ENCODE peak calls at places on chromosomes 3 and 15, in six cellular contexts. E is cardiac fibroblast; B is type B pancreatic cell; C is CD8-positive, alpha-beta T cell; S is psoas muscle; Y is OCI-LY7. Z is an unnamed sample.

GRCh38 chr15:39388118-39388517 is 192.8 kb upstream of the THBS1 start:
- DNase-seq in Y (no peak), B (no peak), C (no peak), E (no peak), S (no peak), Z (no peak)

GRCh38 chr3:161275919-161276318 is 54.8 kb downstream of the NMD3 start:
- DNase-seq in B (no peak), Y (no peak), S (no peak), C (no peak), E (no peak), Z (no peak)

GRCh38 chr3:161920196-161920595 is 423.6 kb downstream of the OTOL1 start:
- DNase-seq in Y (no peak), E (no peak), B (no peak), C (no peak), S (no peak), Z (no peak)

GRCh38 chr3:71139501-71139900 is 444.0 kb downstream of the FOXP1 start:
- DNase-seq in E (no peak), B (no peak), S (no peak), Y (no peak), C (no peak), Z (no peak)

GRCh38 chr3:158659454-158660237 is 12.8 kb downstream of the LXN start:
- DNase-seq in S (no peak), E (peak; percentile 83), B (no peak), C (no peak), Y (peak; percentile 51), Z (no peak)

GRCh38 chr3:185724761-185725160 is 100.1 kb downstream of the IGF2BP2 start:
- DNase-seq in Y (no peak), C (no peak), S (no peak), B (no peak), E (peak; percentile 64), Z (no peak)

GRCh38 chr3:187066228-187066995 is 72.9 kb downstream of the RPL39L start:
- DNase-seq in S (no peak), E (peak; percentile 58), C (peak; percentile 15), B (no peak), Y (peak; percentile 94), Z (no peak)

GRCh38 chr15:31476411-31476810 is 149.8 kb downstream of the KLF13 start:
- DNase-seq in B (no peak), Y (no peak), S (no peak), C (no peak), E (no peak), Z (peak; percentile 69)

GRCh38 chr3:105584351-105584790 is 217.7 kb downstream of the ALCAM start:
- DNase-seq in C (no peak), B (no peak), S (no peak), Y (no peak), E (no peak), Z (no peak)

GRCh38 chr3:105965384-105965783 is 96.6 kb upstream of the CBLB start:
- DNase-seq in C (no peak), E (peak; percentile 89), Y (no peak), B (no peak), S (no peak), Z (no peak)

GRCh38 chr3:189937302-189938255 is 183.1 kb downstream of the P3H2 start:
- DNase-seq in S (no peak), E (peak; percentile 70), C (no peak), Y (no peak), B (no peak), Z (no peak)

GRCh38 chr3:11132861-11133260 is 21.4 kb upstream of the HRH1 start:
- DNase-seq in S (no peak), E (no peak), B (peak; percentile 22), Y (no peak), C (no peak), Z (peak; percentile 48)

GRCh38 chr3:89851974-89852621 is 744.7 kb downstream of the EPHA3 start:
- DNase-seq in S (no peak), Y (peak; percentile 2), E (peak; percentile 68), B (peak; percentile 79), C (no peak), Z (no peak)

GRCh38 chr15:40114218-40114617 is 5.5 kb upstream of the BMF start:
- DNase-seq in C (no peak), B (no peak), Y (peak; percentile 65), E (no peak), S (no peak), Z (no peak)

GRCh38 chr3:78969483-78969882 is 798.3 kb downstream of the ROBO1 start:
- DNase-seq in B (no peak), E (peak; percentile 72), Y (no peak), C (no peak), S (no peak), Z (no peak)

GRCh38 chr3:14110699-14111098 is 14.0 kb downstream of the CHCHD4 start:
- DNase-seq in B (no peak), Y (no peak), C (no peak), S (no peak), E (no peak), Z (no peak)

GRCh38 chr3:31213869-31214486 is 318.7 kb upstream of the STT3B start:
- DNase-seq in Y (peak; percentile 79), E (no peak), S (no peak), C (peak; percentile 15), B (no peak), Z (no peak)

GRCh38 chr3:136332776-136333175 is 82.6 kb downstream of the PCCB start:
- DNase-seq in C (no peak), E (peak; percentile 35), S (no peak), B (no peak), Y (no peak), Z (no peak)

GRCh38 chr15:67080900-67081431 is 15.6 kb downstream of the SMAD3 start:
- DNase-seq in E (peak; percentile 75), B (no peak), Y (peak; percentile 98), C (no peak), S (peak; percentile 83), Z (no peak)
- TF ChIP-seq CTCF in E (peak; percentile 16), B (no peak), Y (peak; percentile 82), C (no peak), S (peak; percentile 21), Z (peak; percentile 18)

GRCh38 chr3:37457392-37458065 is 283.1 kb upstream of the LRRFIP2 start:
- DNase-seq in S (peak; percentile 50), E (peak; percentile 71), C (no peak), Y (no peak), B (no peak), Z (no peak)

GRCh38 chr3:37456270-37456708 is 281.9 kb upstream of the LRRFIP2 start:
- DNase-seq in E (peak; percentile 65), Y (no peak), S (peak; percentile 93), B (no peak), C (no peak), Z (no peak)

GRCh38 chr3:37458162-37458895 is 283.9 kb upstream of the LRRFIP2 start:
- DNase-seq in Y (no peak), C (no peak), E (peak; percentile 26), B (no peak), S (peak; percentile 81), Z (no peak)

GRCh38 chr3:37456791-37457190 is 282.4 kb upstream of the LRRFIP2 start:
- DNase-seq in E (no peak), S (no peak), B (no peak), C (no peak), Y (no peak), Z (no peak)

GRCh38 chr3:37453393-37454391 is 279.3 kb upstream of the LRRFIP2 start:
- DNase-seq in S (peak; percentile 78), B (no peak), E (peak; percentile 31), C (no peak), Y (no peak), Z (no peak)
- TF ChIP-seq CTCF in S (peak; percentile 52), B (peak; percentile 68), E (no peak), C (no peak), Y (no peak), Z (peak; percentile 20)

GRCh38 chr3:53198256-53198977 is 37.4 kb downstream of the PRKCD start:
- DNase-seq in C (no peak), B (no peak), Y (peak; percentile 48), S (no peak), E (no peak), Z (no peak)
- TF ChIP-seq CTCF in C (no peak), B (peak; percentile 14), Y (no peak), S (no peak), E (peak; percentile 15), Z (peak; percentile 24)

GRCh38 chr3:61927332-61927731 is 366.0 kb downstream of the PTPRG start:
- DNase-seq in C (no peak), B (no peak), Y (no peak), E (peak; percentile 95), S (peak; percentile 80), Z (no peak)

GRCh38 chr3:61929631-61930030 is 368.3 kb downstream of the PTPRG start:
- DNase-seq in E (no peak), B (no peak), S (no peak), Y (no peak), C (no peak), Z (no peak)

GRCh38 chr3:61928776-61929175 is 367.4 kb downstream of the PTPRG start:
- DNase-seq in Y (no peak), C (no peak), S (no peak), B (no peak), E (no peak), Z (no peak)

GRCh38 chr3:61926913-61927312 is 365.5 kb downstream of the PTPRG start:
- DNase-seq in Y (no peak), B (no peak), C (no peak), S (no peak), E (peak; percentile 64), Z (no peak)

GRCh38 chr3:61928020-61928419 is 366.6 kb downstream of the PTPRG start:
- DNase-seq in C (no peak), B (no peak), S (no peak), E (peak; percentile 36), Y (no peak), Z (no peak)
- TF ChIP-seq CTCF in C (no peak), B (no peak), S (no peak), E (no peak), Y (no peak), Z (no peak)

DNA sequence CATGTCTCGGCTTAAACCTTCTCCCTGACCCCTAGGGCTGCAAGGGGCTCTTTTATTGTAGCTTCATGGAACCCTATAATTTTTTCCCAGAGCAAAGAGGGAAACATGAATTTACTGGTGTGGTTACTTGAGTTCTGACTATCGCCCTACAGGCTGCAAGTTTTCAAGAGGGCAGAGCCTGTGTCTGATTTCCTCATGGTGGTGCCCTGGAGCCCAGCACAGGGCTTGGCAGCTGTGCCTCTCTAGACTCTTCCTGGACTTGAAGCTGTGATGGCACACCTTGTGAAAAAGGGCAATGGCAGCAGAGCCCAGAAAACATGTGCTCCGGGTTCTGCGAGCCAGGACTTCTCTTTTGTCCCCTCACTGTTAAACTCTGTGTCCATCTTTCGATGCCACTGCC is 34.2 kb upstream of the TF start:
- DNase-seq in E (no peak), B (no peak), S (no peak), C (no peak), Y (no peak), Z (no peak)
- TF ChIP-seq CTCF in E (no peak), B (no peak), S (no peak), C (no peak), Y (no peak), Z (no peak)

GRCh38 chr3:86938305-86938704 is 52.6 kb downstream of the VGLL3 start:
- DNase-seq in E (no peak), Y (no peak), S (no peak), C (no peak), B (no peak), Z (no peak)
- TF ChIP-seq CTCF in E (no peak), Y (no peak), S (no peak), C (no peak), B (no peak), Z (no peak)

GRCh38 chr3:55405436-55405835 is 81.7 kb downstream of the WNT5A start:
- DNase-seq in C (no peak), E (peak; percentile 10), S (no peak), Y (peak; percentile 49), B (no peak), Z (no peak)
- TF ChIP-seq CTCF in C (no peak), E (peak; percentile 55), S (peak; percentile 21), Y (peak; percentile 74), B (peak; percentile 59), Z (no peak)